ENCODE peak calls at places on chromosomes 12 and 14, in six cellular contexts. J is CD4-positive, alpha-beta T cell; Z is activated T-cell treated with anti-CD3 and anti-CD28 coated beads for 48 hours; N is left lung; H is hepatic stellate cell; Q is stimulated activated naive CD8-positive, alpha-beta T cell treated with anti-CD3 and anti-CD28 coated beads, Interleukin-15, amount 100 ng/mL, for 72 hours. F is an unnamed sample.

GRCh38 chr12:94650143-94651056 is at the start of gene TMCC3:
- DNase-seq in J (peak), Z (peak), N (peak), H (peak), Q (no peak), F (peak)

GRCh38 chr12:98752726-98753125 is 107.6 kb downstream of the APAF1 start:
- DNase-seq in J (no peak), Z (no peak), N (no peak), H (no peak), Q (no peak), F (peak)

GRCh38 chr14:35247777-35248475 is 44.3 kb upstream of the PSMA6 start:
- DNase-seq in J (no peak), Z (no peak), N (no peak), H (no peak), Q (no peak), F (no peak)

GRCh38 chr14:55366271-55366670 is 45.4 kb downstream of the ATG14 start:
- DNase-seq in J (no peak), Z (no peak), N (no peak), H (no peak), Q (no peak), F (peak)

GRCh38 chr12:122959566-122960192 is 6.6 kb downstream of the ABCB9 start:
- DNase-seq in J (no peak), Z (no peak), N (peak), H (no peak), Q (no peak), F (peak)

GRCh38 chr12:27105746-27106536 is 23.6 kb upstream of the C12orf71 start:
- DNase-seq in J (no peak), Z (no peak), N (no peak), H (no peak), Q (no peak), F (peak)

GRCh38 chr12:2765052-2765451 is 29.7 kb upstream of the FKBP4 start:
- DNase-seq in J (no peak), Z (no peak), N (no peak), H (no peak), Q (no peak), F (no peak)

GRCh38 chr14:103391048-103391447 is 5.8 kb downstream of the MARK3 start:
- DNase-seq in J (peak), Z (no peak), N (no peak), H (peak), Q (peak), F (peak)

GRCh38 chr14:52042371-52043037 is 26.4 kb downstream of the NID2 start:
- DNase-seq in J (no peak), Z (no peak), N (no peak), H (no peak), Q (no peak), F (peak)

GRCh38 chr14:62691613-62692489 is 353.4 kb downstream of the KCNH5 start:
- DNase-seq in J (no peak), Z (no peak), N (no peak), H (peak), Q (no peak), F (no peak)

GRCh38 chr12:124511259-124511985 is 56.0 kb downstream of the NCOR2 start:
- DNase-seq in J (no peak), Z (no peak), N (no peak), H (no peak), Q (no peak), F (peak)

GRCh38 chr12:254039-254438 is 8.6 kb downstream of the SLC6A13 start:
- DNase-seq in J (no peak), Z (no peak), N (no peak), H (no peak), Q (no peak), F (no peak)

GRCh38 chr14:24880689-24881088 is 169.3 kb downstream of the STXBP6 start:
- DNase-seq in J (no peak), Z (no peak), N (no peak), H (no peak), Q (no peak), F (no peak)

GRCh38 chr14:75343914-75344313 is 65.3 kb downstream of the FOS start:
- DNase-seq in J (no peak), Z (no peak), N (no peak), H (no peak), Q (no peak), F (no peak)